ENCODE peak calls at places on chromosomes 12 and 14, in five cellular contexts. One of them, this sample, is unnamed.

GRCh38 chr12:79367016-79367575 is 323.7 kb downstream of the PAWR start:
- DNase-seq in stimulated activated CD4-positive, alpha-beta T cell treated with anti-CD3 and anti-CD28 coated beads, Interleukin-2, amount 100 ng/mL, for 24 hours: no peak
- DNase-seq in foreskin melanocyte: no peak
- DNase-seq in AG20443: no peak
- DNase-seq in NCI-H1436: no peak
- DNase-seq in this sample: no peak

GRCh38 chr14:79584679-79585078 is 626.6 kb downstream of the DIO2 start:
- DNase-seq in stimulated activated CD4-positive, alpha-beta T cell treated with anti-CD3 and anti-CD28 coated beads, Interleukin-2, amount 100 ng/mL, for 24 hours: no peak
- DNase-seq in foreskin melanocyte: no peak
- DNase-seq in AG20443: peak
- DNase-seq in NCI-H1436: no peak
- DNase-seq in this sample: no peak

GRCh38 chr12:16012086-16012485 is 101.0 kb downstream of the DERA start:
- DNase-seq in stimulated activated CD4-positive, alpha-beta T cell treated with anti-CD3 and anti-CD28 coated beads, Interleukin-2, amount 100 ng/mL, for 24 hours: no peak
- DNase-seq in foreskin melanocyte: peak
- DNase-seq in AG20443: peak
- DNase-seq in NCI-H1436: no peak
- DNase-seq in this sample: no peak

GRCh38 chr14:104779776-104780512 is 15.6 kb downstream of the AKT1 start:
- DNase-seq in stimulated activated CD4-positive, alpha-beta T cell treated with anti-CD3 and anti-CD28 coated beads, Interleukin-2, amount 100 ng/mL, for 24 hours: no peak
- DNase-seq in foreskin melanocyte: no peak
- DNase-seq in AG20443: no peak
- DNase-seq in NCI-H1436: no peak
- DNase-seq in this sample: no peak

GRCh38 chr12:40010899-40011774 is 94.7 kb downstream of the SLC2A13 start:
- DNase-seq in stimulated activated CD4-positive, alpha-beta T cell treated with anti-CD3 and anti-CD28 coated beads, Interleukin-2, amount 100 ng/mL, for 24 hours: peak
- DNase-seq in foreskin melanocyte: peak
- DNase-seq in AG20443: peak
- DNase-seq in NCI-H1436: peak
- DNase-seq in this sample: no peak

GRCh38 chr14:24052656-24053547 is 1.1 kb downstream of the CARMIL3 start:
- DNase-seq in stimulated activated CD4-positive, alpha-beta T cell treated with anti-CD3 and anti-CD28 coated beads, Interleukin-2, amount 100 ng/mL, for 24 hours: peak
- DNase-seq in foreskin melanocyte: no peak
- DNase-seq in AG20443: no peak
- DNase-seq in NCI-H1436: no peak
- DNase-seq in this sample: no peak

GRCh38 chr12:72295744-72296143 is 23.6 kb downstream of the TRHDE start:
- DNase-seq in stimulated activated CD4-positive, alpha-beta T cell treated with anti-CD3 and anti-CD28 coated beads, Interleukin-2, amount 100 ng/mL, for 24 hours: no peak
- DNase-seq in foreskin melanocyte: no peak
- DNase-seq in AG20443: peak
- DNase-seq in NCI-H1436: no peak
- DNase-seq in this sample: no peak

GRCh38 chr14:61860294-61860918 is 98.2 kb downstream of the SNAPC1 start:
- DNase-seq in stimulated activated CD4-positive, alpha-beta T cell treated with anti-CD3 and anti-CD28 coated beads, Interleukin-2, amount 100 ng/mL, for 24 hours: peak
- DNase-seq in foreskin melanocyte: peak
- DNase-seq in AG20443: peak
- DNase-seq in NCI-H1436: peak
- DNase-seq in this sample: no peak

GRCh38 chr14:80211143-80212024 is at the start of gene DIO2:
- DNase-seq in stimulated activated CD4-positive, alpha-beta T cell treated with anti-CD3 and anti-CD28 coated beads, Interleukin-2, amount 100 ng/mL, for 24 hours: no peak
- DNase-seq in foreskin melanocyte: no peak
- DNase-seq in AG20443: peak
- DNase-seq in NCI-H1436: no peak
- DNase-seq in this sample: no peak

GRCh38 chr14:65792208-65792905 is 379.8 kb downstream of the FUT8 start:
- DNase-seq in stimulated activated CD4-positive, alpha-beta T cell treated with anti-CD3 and anti-CD28 coated beads, Interleukin-2, amount 100 ng/mL, for 24 hours: no peak
- DNase-seq in foreskin melanocyte: no peak
- DNase-seq in AG20443: peak
- DNase-seq in NCI-H1436: no peak
- DNase-seq in this sample: no peak

GRCh38 chr14:81330619-81331122 is 69.5 kb downstream of the STON2 start:
- DNase-seq in stimulated activated CD4-positive, alpha-beta T cell treated with anti-CD3 and anti-CD28 coated beads, Interleukin-2, amount 100 ng/mL, for 24 hours: no peak
- DNase-seq in foreskin melanocyte: no peak
- DNase-seq in AG20443: no peak
- DNase-seq in NCI-H1436: no peak
- DNase-seq in this sample: no peak

GRCh38 chr14:97833291-97833690 is 1036.1 kb downstream of the VRK1 start:
- DNase-seq in stimulated activated CD4-positive, alpha-beta T cell treated with anti-CD3 and anti-CD28 coated beads, Interleukin-2, amount 100 ng/mL, for 24 hours: no peak
- DNase-seq in foreskin melanocyte: no peak
- DNase-seq in AG20443: no peak
- DNase-seq in NCI-H1436: no peak
- DNase-seq in this sample: no peak

GRCh38 chr14:99481745-99482099 is 513 bp downstream of the CCNK start:
- DNase-seq in stimulated activated CD4-positive, alpha-beta T cell treated with anti-CD3 and anti-CD28 coated beads, Interleukin-2, amount 100 ng/mL, for 24 hours: no peak
- DNase-seq in foreskin melanocyte: peak
- DNase-seq in AG20443: peak
- DNase-seq in NCI-H1436: no peak
- DNase-seq in this sample: no peak

GRCh38 chr12:50786498-50787231 is 22.8 kb downstream of the ATF1 start:
- DNase-seq in stimulated activated CD4-positive, alpha-beta T cell treated with anti-CD3 and anti-CD28 coated beads, Interleukin-2, amount 100 ng/mL, for 24 hours: no peak
- DNase-seq in foreskin melanocyte: peak
- DNase-seq in AG20443: peak
- DNase-seq in NCI-H1436: no peak
- DNase-seq in this sample: no peak

GRCh38 chr12:113370923-113371682 is 12.7 kb downstream of the PLBD2 start:
- DNase-seq in stimulated activated CD4-positive, alpha-beta T cell treated with anti-CD3 and anti-CD28 coated beads, Interleukin-2, amount 100 ng/mL, for 24 hours: no peak
- DNase-seq in foreskin melanocyte: no peak
- DNase-seq in AG20443: peak
- DNase-seq in NCI-H1436: no peak
- DNase-seq in this sample: no peak

GRCh38 chr12:51721281-51721940 is 127.1 kb downstream of the FIGNL2 start:
- DNase-seq in stimulated activated CD4-positive, alpha-beta T cell treated with anti-CD3 and anti-CD28 coated beads, Interleukin-2, amount 100 ng/mL, for 24 hours: peak
- DNase-seq in foreskin melanocyte: peak
- DNase-seq in AG20443: no peak
- DNase-seq in NCI-H1436: no peak
- DNase-seq in this sample: no peak

GRCh38 chr14:53062856-53063255 is 90.3 kb downstream of the DDHD1 start:
- DNase-seq in stimulated activated CD4-positive, alpha-beta T cell treated with anti-CD3 and anti-CD28 coated beads, Interleukin-2, amount 100 ng/mL, for 24 hours: no peak
- DNase-seq in foreskin melanocyte: peak
- DNase-seq in AG20443: no peak
- DNase-seq in NCI-H1436: no peak
- DNase-seq in this sample: no peak

GRCh38 chr12:1630081-1630826 is 1.2 kb downstream of the WNT5B start:
- DNase-seq in stimulated activated CD4-positive, alpha-beta T cell treated with anti-CD3 and anti-CD28 coated beads, Interleukin-2, amount 100 ng/mL, for 24 hours: peak
- DNase-seq in foreskin melanocyte: no peak
- DNase-seq in AG20443: peak
- DNase-seq in NCI-H1436: peak
- DNase-seq in this sample: no peak